ENCODE peak calls at places on chromosomes 11 and 22, in seven cellular contexts. F is OCI-LY7; U is HEK293T; P is T-helper 2 cell; L is stimulated activated CD4-positive, alpha-beta T cell treated with anti-CD3 and anti-CD28 coated beads, Interleukin-4, amount 100 ng/mL, for 4 hours; W is NCI-H187; R is NCI-H345. X is an unnamed sample.

GRCh38 chr11:8092587-8093424 is 11.8 kb downstream of the TUB start:
- DNase-seq in L (peak), F (peak), W (peak), P (peak), U (peak), R (peak), X (peak)

GRCh38 chr22:36934940-36935610 is 21.6 kb downstream of the CSF2RB start:
- DNase-seq in L (no peak), U (no peak), R (no peak), F (no peak), W (no peak), P (no peak), X (no peak)

GRCh38 chr11:125114518-125114917 is 3.1 kb upstream of the TMEM218 start:
- DNase-seq in F (no peak), R (no peak), P (peak), U (no peak), W (no peak), L (no peak), X (no peak)

GRCh38 chr22:41600976-41601375 is 11.3 kb upstream of the PMM1 start:
- DNase-seq in P (no peak), U (no peak), W (no peak), F (no peak), L (no peak), R (no peak), X (no peak)

GRCh38 chr11:76512851-76513653 is 68.2 kb downstream of the EMSY start:
- DNase-seq in R (no peak), L (no peak), P (peak), U (no peak), F (peak), W (no peak), X (no peak)

GRCh38 chr11:16780146-16780545 is 41.7 kb downstream of the C11orf58 start:
- DNase-seq in L (no peak), P (no peak), R (no peak), F (no peak), W (no peak), U (no peak), X (no peak)

GRCh38 chr11:47524200-47524874 is 28.6 kb downstream of the CELF1 start:
- DNase-seq in P (peak), F (no peak), R (no peak), W (no peak), L (no peak), U (no peak), X (no peak)

GRCh38 chr11:118415739-118416068 is 14.3 kb downstream of the ATP5MG start:
- DNase-seq in L (no peak), F (no peak), R (peak), W (no peak), P (peak), U (peak), X (peak)

GRCh38 chr22:20239063-20239950 is 28.8 kb downstream of the RTN4R start:
- DNase-seq in R (no peak), W (no peak), U (no peak), F (no peak), L (no peak), P (no peak), X (no peak)

GRCh38 chr11:57798905-57799559 is 37.4 kb downstream of the CTNND1 start:
- DNase-seq in P (no peak), F (no peak), U (no peak), L (no peak), R (no peak), W (no peak), X (peak)

GRCh38 chr11:2686360-2687222 is 13.2 kb downstream of the KCNQ1OT1 start:
- DNase-seq in L (no peak), F (no peak), P (no peak), R (no peak), U (no peak), W (no peak), X (no peak)

GRCh38 chr11:127818625-127819024 is 768.7 kb downstream of the ETS1 start:
- DNase-seq in F (no peak), U (no peak), R (no peak), P (no peak), L (no peak), W (no peak), X (no peak)

GRCh38 chr11:12684821-12685220 is 10.6 kb downstream of the TEAD1 start:
- DNase-seq in L (no peak), P (no peak), U (no peak), W (no peak), R (no peak), F (no peak), X (no peak)

GRCh38 chr11:33884035-33884434 is 7.8 kb downstream of the LMO2 start:
- DNase-seq in F (no peak), P (no peak), U (no peak), W (no peak), R (no peak), L (no peak), X (no peak)

GRCh38 chr11:81033779-81034550 is 1593.1 kb upstream of the TENM4 start:
- DNase-seq in P (no peak), W (no peak), L (no peak), U (no peak), F (no peak), R (peak), X (no peak)

X was measured in kidney epithelial cell.